ENCODE peak calls at places on chromosomes 11 and 22, in seven cellular contexts. K is tibial artery, Y is psoas muscle, U is IMR-90, R is astrocyte, E is aorta, G is foreskin fibroblast. T is an unnamed sample.

GRCh38 chr11:27934830-27935145 is 173.2 kb downstream of the KIF18A start:
- DNase-seq in K (no peak), Y (no peak), U (peak), R (peak), E (no peak), G (peak), T (peak)

GRCh38 chr11:3614742-3615171 is 27.0 kb downstream of the ART5 start:
- DNase-seq in K (no peak), Y (peak), U (no peak), R (no peak), E (peak), G (peak), T (no peak)

GRCh38 chr11:120536797-120537169 is 25.2 kb downstream of the GRIK4 start:
- DNase-seq in K (no peak), Y (no peak), U (no peak), R (no peak), E (no peak), G (no peak), T (no peak)

GRCh38 chr11:12827929-12828812 is 153.9 kb downstream of the TEAD1 start:
- DNase-seq in K (no peak), Y (no peak), U (peak), R (peak), E (no peak), G (peak), T (peak)

GRCh38 chr11:120392299-120392698 is 56.1 kb downstream of the ARHGEF12 start:
- DNase-seq in K (no peak), Y (no peak), U (no peak), R (no peak), E (no peak), G (no peak), T (no peak)

GRCh38 chr11:63813563-63814382 is 517 bp downstream of the SPINDOC start:
- DNase-seq in K (peak), Y (peak), U (peak), R (peak), E (peak), G (peak), T (no peak)

GRCh38 chr11:40030867-40031266 is 1428.6 kb downstream of the LRRC4C start:
- DNase-seq in K (no peak), Y (no peak), U (no peak), R (no peak), E (no peak), G (no peak), T (no peak)

GRCh38 chr22:29314537-29315285 is 786 bp downstream of the RASL10A start:
- DNase-seq in K (no peak), Y (no peak), U (no peak), R (no peak), E (peak), G (no peak), T (no peak)

GRCh38 chr11:6405837-6406236 is 13.1 kb downstream of the APBB1 start:
- DNase-seq in K (no peak), Y (no peak), U (no peak), R (no peak), E (no peak), G (no peak), T (no peak)

GRCh38 chr22:39789794-39790193 is 103.8 kb downstream of the ENTHD1 start:
- DNase-seq in K (no peak), Y (no peak), U (no peak), R (no peak), E (no peak), G (no peak), T (no peak)

GRCh38 chr11:119599864-119600593 is 129.0 kb downstream of the NECTIN1 start:
- DNase-seq in K (no peak), Y (no peak), U (peak), R (no peak), E (no peak), G (peak), T (no peak)

GRCh38 chr11:75492181-75492820 is 33.4 kb downstream of the GDPD5 start:
- DNase-seq in K (no peak), Y (no peak), U (peak), R (no peak), E (no peak), G (no peak), T (no peak)

GRCh38 chr11:7546324-7546791 is 32.6 kb downstream of the PPFIBP2 start:
- DNase-seq in K (no peak), Y (peak), U (peak), R (no peak), E (no peak), G (peak), T (no peak)

GRCh38 chr11:2381494-2382128 is 4.5 kb downstream of the CD81 start:
- DNase-seq in K (peak), Y (no peak), U (no peak), R (no peak), E (no peak), G (no peak), T (no peak)

GRCh38 chr11:2384723-2385041 is 7.6 kb downstream of the CD81 start:
- DNase-seq in K (no peak), Y (peak), U (no peak), R (no peak), E (no peak), G (no peak), T (no peak)

GRCh38 chr11:2382129-2382517 is 5.0 kb downstream of the CD81 start:
- DNase-seq in K (no peak), Y (no peak), U (no peak), R (no peak), E (no peak), G (no peak), T (no peak)

GRCh38 chr11:2383823-2384722 is 7.0 kb downstream of the CD81 start:
- DNase-seq in K (no peak), Y (peak), U (no peak), R (no peak), E (no peak), G (peak), T (no peak)

DNA sequence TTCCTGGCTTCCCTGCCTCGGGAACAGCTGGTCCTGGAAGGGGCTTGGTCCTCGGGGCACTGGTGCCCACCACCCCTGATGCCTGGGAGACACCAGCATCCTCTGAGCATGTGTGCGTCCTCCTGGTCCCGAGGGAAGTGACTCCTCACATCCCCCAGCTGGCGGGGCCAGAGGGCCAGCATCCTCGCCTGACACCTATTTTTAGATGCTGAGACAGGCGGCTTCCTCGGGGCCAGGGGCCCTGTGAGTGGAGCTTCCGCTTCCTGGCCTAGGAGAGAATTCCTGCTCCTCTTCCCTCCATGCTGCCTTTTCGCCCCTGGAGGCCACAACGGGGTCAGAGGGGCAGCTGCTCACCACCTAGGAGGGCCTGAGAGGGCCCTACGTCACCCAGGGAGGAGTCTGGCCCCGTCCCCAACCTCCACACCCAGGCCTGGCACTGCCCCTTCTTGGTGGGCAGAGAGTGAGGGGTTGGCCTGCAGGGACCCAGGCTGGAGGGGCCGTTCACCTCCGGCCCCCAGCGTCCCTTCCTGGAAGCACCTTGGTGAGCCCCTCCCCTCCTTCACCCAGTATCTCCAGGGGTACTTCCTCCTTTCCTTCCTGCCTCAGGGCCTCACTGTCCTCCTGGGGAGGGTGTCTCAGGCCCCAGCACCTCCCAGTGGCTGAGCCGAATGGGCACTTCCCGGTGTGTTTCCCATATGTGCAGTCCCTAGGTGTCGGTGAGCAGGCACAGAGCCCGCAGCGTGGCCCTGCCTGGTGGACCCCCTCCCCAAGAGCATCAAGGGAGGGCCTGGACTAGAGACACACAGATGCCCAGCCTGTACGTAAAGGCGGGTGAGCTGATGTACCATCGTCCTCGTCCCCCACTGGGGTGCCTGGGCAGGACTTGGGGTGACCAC is 6.1 kb downstream of the CD81 start:
- DNase-seq in K (peak), Y (peak), U (peak), R (no peak), E (peak), G (peak), T (no peak)
- H3K4me3 ChIP-seq in K (no peak), Y (peak), U (no peak), R (no peak), E (no peak), G (peak), T (no peak)

GRCh38 chr11:47233989-47234668 is 14.5 kb downstream of the ACP2 start:
- DNase-seq in K (no peak), Y (no peak), U (peak), R (peak), E (no peak), G (peak), T (no peak)
- H3K4me3 ChIP-seq in K (no peak), Y (no peak), U (no peak), R (peak), E (no peak), G (no peak), T (peak)

GRCh38 chr11:111370270-111370901 is 8.7 kb downstream of the POU2AF1 start:
- DNase-seq in K (no peak), Y (no peak), U (no peak), R (no peak), E (no peak), G (no peak), T (no peak)

GRCh38 chr11:111365722-111366559 is 13.1 kb downstream of the POU2AF1 start:
- DNase-seq in K (no peak), Y (no peak), U (no peak), R (no peak), E (no peak), G (no peak), T (no peak)

GRCh38 chr11:111366560-111367410 is 12.3 kb downstream of the POU2AF1 start:
- DNase-seq in K (no peak), Y (no peak), U (no peak), R (no peak), E (no peak), G (no peak), T (no peak)

GRCh38 chr11:111367411-111368284 is 11.4 kb downstream of the POU2AF1 start:
- DNase-seq in K (no peak), Y (no peak), U (no peak), R (no peak), E (no peak), G (no peak), T (no peak)

GRCh38 chr11:111368285-111368560 is 10.9 kb downstream of the POU2AF1 start:
- DNase-seq in K (no peak), Y (no peak), U (no peak), R (no peak), E (no peak), G (no peak), T (no peak)
- H3K4me3 ChIP-seq in K (no peak), Y (no peak), U (no peak), R (no peak), E (no peak), G (no peak), T (no peak)

GRCh38 chr11:10856689-10857603 is 907 bp downstream of the ZBED5 start:
- DNase-seq in K (peak), Y (peak), U (peak), R (peak), E (no peak), G (peak), T (no peak)
- H3K4me3 ChIP-seq in K (peak), Y (peak), U (peak), R (peak), E (peak), G (peak), T (peak)

DNA sequence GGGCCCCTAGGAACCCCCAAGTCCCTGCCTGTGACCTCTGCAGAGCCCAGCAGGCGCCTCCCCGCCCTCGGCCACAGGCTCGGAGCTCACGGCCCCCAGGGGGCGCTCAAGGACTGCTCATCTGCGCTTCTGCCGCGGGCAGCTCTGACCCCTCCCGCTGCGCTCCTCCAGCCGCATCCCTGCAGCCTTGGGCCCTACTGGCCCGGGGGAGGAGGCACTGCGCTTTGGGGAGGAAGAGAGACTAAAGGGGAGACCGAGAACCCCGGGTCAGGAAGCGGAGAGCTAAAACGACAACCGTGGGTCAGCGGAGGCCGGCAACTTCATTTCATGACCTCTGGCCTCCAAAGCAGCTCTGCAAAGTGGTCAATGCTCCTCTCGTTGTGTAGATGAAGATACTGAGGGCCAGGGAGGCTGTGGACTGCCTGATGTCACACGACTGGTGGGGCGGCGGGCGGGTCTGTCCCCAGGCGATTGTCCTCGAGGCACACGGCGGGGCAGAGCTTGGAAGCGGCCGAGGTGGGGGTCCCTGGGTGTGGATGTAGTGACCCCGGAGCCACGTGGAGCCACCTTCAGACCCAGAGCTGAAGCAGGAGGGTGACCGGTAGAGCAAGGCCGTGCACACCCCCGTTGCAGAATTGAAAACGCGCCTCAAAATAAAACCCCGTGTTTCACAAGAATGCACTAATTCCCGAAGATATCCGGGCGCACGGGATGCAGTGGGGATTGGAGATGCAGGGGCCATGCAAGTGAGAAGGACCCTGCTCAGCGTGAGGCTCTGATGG is 2.7 kb upstream of the KRTAP5-6 start:
- DNase-seq in K (peak), Y (peak), U (peak), R (peak), E (peak), G (peak), T (no peak)
- H3K4me3 ChIP-seq in K (no peak), Y (peak), U (no peak), R (peak), E (no peak), G (no peak), T (no peak)

T was measured in AG09309.